ENCODE peak calls at places on chromosomes 16 and 17, in four cellular contexts. W is neural progenitor cell, C is fibroblast of the aortic adventitia, J is AG09309. L is an unnamed sample.

GRCh38 chr17:36743130-36743529 is 141.7 kb downstream of the MRM1 start:
- DNase-seq in W (no peak), C (no peak), J (no peak), L (no peak)

GRCh38 chr17:185445-186138 is 4.1 kb upstream of the DOC2B start:
- DNase-seq in W (peak), C (no peak), J (no peak), L (no peak)

GRCh38 chr17:65564793-65565192 is 3.3 kb upstream of the AXIN2 start:
- DNase-seq in W (peak), C (peak), J (no peak), L (no peak)

GRCh38 chr17:74859439-74860228 is at the start of gene GRIN2C:
- DNase-seq in W (peak), C (no peak), J (no peak), L (no peak)

GRCh38 chr17:57355090-57355859 is 99.0 kb downstream of the MSI2 start:
- DNase-seq in W (no peak), C (no peak), J (no peak), L (no peak)

GRCh38 chr17:64177346-64178010 is 47.5 kb upstream of the ERN1 start:
- DNase-seq in W (no peak), C (no peak), J (no peak), L (no peak)

GRCh38 chr17:17868637-17869522 is 32.1 kb upstream of the SREBF1 start:
- DNase-seq in W (peak), C (peak), J (no peak), L (no peak)

GRCh38 chr17:7703584-7704574 is 1.1 kb upstream of the EFNB3 start:
- DNase-seq in W (peak), C (peak), J (no peak), L (no peak)

GRCh38 chr16:4847774-4848587 is 700 bp downstream of the UBN1 start:
- DNase-seq in W (peak), C (peak), J (peak), L (no peak)

GRCh38 chr17:61289408-61290385 is 109.9 kb upstream of the TBX2 start:
- DNase-seq in W (no peak), C (no peak), J (no peak), L (no peak)

GRCh38 chr17:82168568-82168967 is 44.1 kb downstream of the CCDC57 start:
- DNase-seq in W (no peak), C (no peak), J (no peak), L (no peak)

GRCh38 chr17:63474174-63474913 is 2.5 kb upstream of the ACE start:
- DNase-seq in W (no peak), C (peak), J (no peak), L (no peak)

GRCh38 chr16:8675183-8676159 is 1.1 kb downstream of the ABAT start:
- DNase-seq in W (no peak), C (no peak), J (no peak), L (no peak)

GRCh38 chr17:11506635-11507034 is 91.6 kb upstream of the DNAH9 start:
- DNase-seq in W (peak), C (no peak), J (no peak), L (no peak)

GRCh38 chr17:70329751-70330150 is 160.4 kb downstream of the KCNJ2 start:
- DNase-seq in W (no peak), C (no peak), J (no peak), L (no peak)

GRCh38 chr17:46025510-46025909 is 26.5 kb downstream of the STH start:
- DNase-seq in W (no peak), C (no peak), J (no peak), L (no peak)

GRCh38 chr16:51433597-51433996 is 282.5 kb upstream of the SALL1 start:
- DNase-seq in W (no peak), C (no peak), J (no peak), L (no peak)

GRCh38 chr17:61522088-61522487 is 68.9 kb downstream of the NACA2 start:
- DNase-seq in W (no peak), C (no peak), J (no peak), L (no peak)

GRCh38 chr17:1703063-1703462 is 7.1 kb downstream of the TLCD2 start:
- DNase-seq in W (no peak), C (no peak), J (no peak), L (no peak)

GRCh38 chr16:57810197-57811024 is 8.1 kb upstream of the KIFC3 start:
- DNase-seq in W (peak), C (no peak), J (no peak), L (peak)

GRCh38 chr16:19919142-19919541 is 34.5 kb upstream of the GPRC5B start:
- DNase-seq in W (no peak), C (no peak), J (no peak), L (no peak)

GRCh38 chr17:66966529-66967418 is 2.3 kb downstream of the CACNG4 start:
- DNase-seq in W (no peak), C (no peak), J (no peak), L (no peak)

GRCh38 chr17:80081596-80081995 is 19.8 kb upstream of the GAA start:
- DNase-seq in W (no peak), C (no peak), J (no peak), L (no peak)

GRCh38 chr16:53598513-53599266 is 95.7 kb upstream of the AKTIP start:
- DNase-seq in W (peak), C (no peak), J (no peak), L (no peak)

GRCh38 chr17:15239471-15239870 is 25.7 kb downstream of the PMP22 start:
- DNase-seq in W (no peak), C (no peak), J (no peak), L (no peak)

GRCh38 chr17:2656293-2656692 is 55.3 kb downstream of the CLUH start:
- DNase-seq in W (no peak), C (no peak), J (no peak), L (no peak)

GRCh38 chr16:87570938-87571867 is 31.1 kb upstream of the JPH3 start:
- DNase-seq in W (peak), C (peak), J (no peak), L (no peak)

GRCh38 chr17:64531955-64532371 is 25.2 kb downstream of the CEP95 start:
- DNase-seq in W (no peak), C (peak), J (peak), L (peak)

GRCh38 chr17:39781028-39781800 is 43.5 kb downstream of the GRB7 start:
- DNase-seq in W (no peak), C (peak), J (no peak), L (no peak)
- H3K4me3 ChIP-seq in W (no peak), C (no peak), J (no peak), L (no peak)

GRCh38 chr16:82631701-82632685 is 5.2 kb downstream of the CDH13 start:
- DNase-seq in W (peak), C (no peak), J (no peak), L (no peak)
- TF ChIP-seq CTCF in W (peak), C (no peak), J (peak), L (peak)

GRCh38 chr16:682493-683395 is 1.4 kb downstream of the JMJD8 start:
- DNase-seq in W (no peak), C (no peak), J (no peak), L (no peak)

GRCh38 chr16:683396-684066 is 603 bp downstream of the JMJD8 start:
- DNase-seq in W (peak), C (no peak), J (no peak), L (no peak)

GRCh38 chr16:684961-685696 is 995 bp upstream of the JMJD8 start:
- DNase-seq in W (no peak), C (no peak), J (no peak), L (no peak)

GRCh38 chr16:685967-686366 is 1.8 kb upstream of the JMJD8 start:
- DNase-seq in W (peak), C (peak), J (no peak), L (no peak)

DNA sequence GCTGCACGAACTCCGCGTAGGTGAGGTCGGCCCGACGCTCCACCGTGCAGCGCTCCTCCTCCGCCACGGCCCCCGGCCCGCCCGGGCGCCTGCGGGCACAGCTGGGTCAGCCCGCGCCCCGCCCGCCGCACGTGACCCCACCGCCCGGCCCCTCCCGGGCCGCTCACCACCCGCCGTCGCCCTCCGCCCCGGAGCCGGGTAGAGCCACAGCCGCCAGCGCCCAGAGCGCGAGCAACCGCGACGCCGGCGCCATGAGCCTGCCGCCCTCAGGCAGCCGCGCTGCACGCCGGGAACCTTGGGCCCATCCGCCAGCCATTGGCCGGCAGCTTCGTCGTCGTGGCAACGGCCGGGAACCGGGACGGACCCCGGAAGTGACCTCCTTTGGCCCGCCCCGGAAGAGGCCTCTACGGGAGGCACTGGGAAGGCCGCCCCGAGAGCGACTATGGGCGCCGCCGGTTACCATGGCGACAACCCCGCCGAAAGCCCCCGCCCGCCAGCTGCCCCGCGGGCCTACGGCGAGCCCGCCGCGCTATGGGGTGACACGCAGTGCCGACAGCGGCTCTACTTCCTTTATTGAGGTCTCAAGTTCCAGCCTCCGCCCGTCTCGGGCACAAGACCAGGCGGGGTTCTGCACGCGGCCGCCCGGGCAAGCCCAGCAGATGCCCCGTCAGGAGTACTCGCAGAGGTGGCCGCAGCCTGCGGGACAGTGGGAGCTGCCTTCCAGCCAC is at the start of gene JMJD8:
- DNase-seq in W (peak), C (peak), J (peak), L (peak)
- H3K4me3 ChIP-seq in W (peak), C (peak), J (peak), L (peak)

DNA sequence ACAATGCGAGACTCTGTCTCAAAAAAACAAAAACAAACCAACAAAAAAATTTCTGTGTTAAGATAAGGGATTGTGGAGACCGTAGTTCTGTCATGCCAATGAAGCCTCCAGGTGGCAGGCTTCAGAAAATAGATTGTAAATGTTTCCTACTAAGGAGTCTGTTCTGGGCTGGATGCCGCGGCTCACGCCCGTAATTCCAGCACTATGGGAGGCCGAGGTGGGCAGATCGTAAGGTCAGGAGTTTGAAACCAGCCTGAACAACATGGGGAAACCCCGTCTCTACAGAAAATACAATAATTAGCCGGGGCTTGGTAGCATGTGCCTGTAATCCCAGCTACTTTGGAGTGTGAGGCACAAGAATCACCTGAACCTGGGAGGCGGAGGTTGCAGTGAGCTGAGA is 4.4 kb upstream of the SNX29 start:
- DNase-seq in W (no peak), C (no peak), J (no peak), L (no peak)
- TF ChIP-seq CTCF in W (peak), C (no peak), J (peak), L (no peak)

GRCh38 chr17:44309472-44309871 is 1.1 kb downstream of the RUNDC3A start:
- DNase-seq in W (no peak), C (no peak), J (no peak), L (no peak)

GRCh38 chr17:44310188-44310587 is 1.8 kb downstream of the RUNDC3A start:
- DNase-seq in W (no peak), C (no peak), J (no peak), L (no peak)

GRCh38 chr17:44308865-44309264 is 464 bp downstream of the RUNDC3A start:
- DNase-seq in W (no peak), C (no peak), J (no peak), L (no peak)

GRCh38 chr17:44307387-44308186 is 814 bp upstream of the RUNDC3A start:
- DNase-seq in W (peak), C (peak), J (no peak), L (no peak)

DNA sequence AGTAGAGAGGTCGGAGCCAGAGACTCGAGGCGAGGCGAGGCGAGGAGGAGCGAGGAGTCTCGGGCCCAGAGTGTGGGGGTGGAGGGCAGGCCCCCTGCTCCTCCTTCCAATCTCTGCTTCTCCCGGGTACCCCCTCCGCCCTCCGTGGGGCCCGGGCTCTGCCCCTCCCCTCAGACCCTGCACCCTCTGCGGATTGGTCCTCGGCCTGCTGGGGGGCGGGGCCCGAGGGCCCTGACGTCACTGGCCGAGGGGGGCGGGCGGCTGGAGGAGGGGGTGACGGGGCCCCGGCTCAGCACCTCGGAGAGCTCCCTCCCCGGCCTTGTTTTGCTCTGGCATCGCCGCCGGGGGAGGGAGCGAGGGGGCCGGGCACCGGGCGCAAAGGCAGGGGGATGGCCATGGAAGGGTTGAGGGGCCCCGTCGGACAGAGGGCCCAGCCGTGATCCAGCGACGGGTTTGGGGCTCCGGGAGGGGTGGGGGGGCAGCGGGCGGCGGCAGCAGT is at the start of gene RUNDC3A:
- DNase-seq in W (peak), C (peak), J (no peak), L (no peak)
- H3K4me3 ChIP-seq in W (peak), C (peak), J (peak), L (peak)

GRCh38 chr17:33862772-33863602 is 392.1 kb upstream of the CCL2 start:
- DNase-seq in W (no peak), C (no peak), J (no peak), L (no peak)
- TF ChIP-seq CTCF in W (no peak), C (no peak), J (no peak), L (no peak)

DNA sequence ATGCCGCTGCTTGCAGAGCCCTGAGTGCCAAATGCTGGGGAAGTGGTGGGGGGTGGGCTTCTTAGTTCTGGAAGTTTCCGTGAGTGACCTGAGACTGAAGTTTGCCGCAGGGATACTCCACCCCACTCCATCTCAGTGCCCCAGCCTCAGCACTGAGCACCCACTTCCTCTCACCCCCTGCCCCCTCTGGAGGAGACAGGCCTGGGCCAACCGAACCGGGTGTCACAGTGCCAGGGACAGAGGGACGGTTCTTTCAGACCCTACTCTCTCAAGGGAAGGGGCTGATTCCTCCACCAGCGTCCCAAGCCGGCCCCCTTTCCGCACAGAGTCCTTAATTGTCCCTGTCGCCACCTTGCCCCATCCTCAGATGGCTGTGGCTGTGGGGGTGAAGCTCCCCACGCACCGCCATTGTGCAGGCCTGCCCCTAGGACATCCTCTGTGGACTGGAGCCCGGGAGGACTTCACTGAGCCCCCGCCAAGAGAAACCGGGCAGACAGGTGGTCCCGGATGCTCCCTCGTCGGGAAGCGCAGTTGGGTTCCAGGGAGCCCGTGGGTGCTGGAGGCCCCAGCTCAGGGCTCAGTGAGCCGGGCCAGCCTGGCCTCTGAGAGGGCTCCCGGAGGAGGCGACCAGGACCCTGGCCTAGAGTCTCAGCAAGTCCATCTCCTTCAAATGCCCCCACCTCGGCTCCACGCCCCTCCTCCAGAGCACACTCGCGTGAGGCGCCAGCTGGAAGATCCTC is 1.6 kb upstream of the KREMEN2 start:
- DNase-seq in W (peak), C (no peak), J (no peak), L (no peak)
- H3K4me3 ChIP-seq in W (peak), C (no peak), J (no peak), L (no peak)

L was measured in BJ.